ENCODE peak calls at places on chromosomes 12 and 14, in six cellular contexts. B is NCI-H510A; V is activated CD4-positive, alpha-beta T cell treated with anti-CD3 and anti-CD28 coated beads, Interleukin-2, amount 10 ng/mL, durations not matched to agents 7 days and 5 days; Q is T-helper 17 cell; D is dorsolateral prefrontal cortex; Y is NCI-H1436 treated with DMSO at 0.1 percent for 48 hours. P is an unnamed sample.

GRCh38 chr12:67764946-67765619 is 116.5 kb downstream of the DYRK2 start:
- DNase-seq in B (no peak), V (no peak), Q (no peak), D (no peak), Y (no peak), P (no peak)

GRCh38 chr12:29521951-29522350 is 24.5 kb upstream of the OVCH1 start:
- DNase-seq in B (no peak), V (no peak), Q (no peak), D (no peak), Y (no peak), P (no peak)

GRCh38 chr12:81255947-81256346 is 178.1 kb downstream of the ACSS3 start:
- DNase-seq in B (no peak), V (no peak), Q (no peak), D (no peak), Y (no peak), P (no peak)

GRCh38 chr12:9039397-9039977 is 50.1 kb downstream of the KLRG1 start:
- DNase-seq in B (no peak), V (peak; percentile 47), Q (no peak), D (no peak), Y (no peak), P (no peak)

GRCh38 chr12:57533108-57533507 is 10.5 kb downstream of the MBD6 start:
- DNase-seq in B (no peak), V (no peak), Q (no peak), D (no peak), Y (no peak), P (no peak)

GRCh38 chr12:13745100-13745678 is 236.2 kb downstream of the GRIN2B start:
- DNase-seq in B (no peak), V (no peak), Q (no peak), D (no peak), Y (no peak), P (no peak)

GRCh38 chr14:38839743-38840375 is 263.2 kb downstream of the SEC23A start:
- DNase-seq in B (no peak), V (no peak), Q (no peak), D (no peak), Y (no peak), P (no peak)

GRCh38 chr12:75738486-75738885 is 227.1 kb upstream of the KRR1 start:
- DNase-seq in B (no peak), V (no peak), Q (no peak), D (no peak), Y (no peak), P (no peak)

GRCh38 chr14:24310666-24311604 is at the start of gene LTB4R:
- DNase-seq in B (no peak), V (peak; percentile 62), Q (peak; percentile 62), D (peak; percentile 52), Y (no peak), P (no peak)

GRCh38 chr14:50242566-50243288 is 11.3 kb upstream of the SOS2 start:
- DNase-seq in B (no peak), V (no peak), Q (no peak), D (no peak), Y (no peak), P (no peak)

GRCh38 chr14:105537580-105538474 is 11.4 kb downstream of the TMEM121 start:
- DNase-seq in B (no peak), V (peak; percentile 68), Q (peak; percentile 68), D (peak; percentile 48), Y (no peak), P (peak; percentile 7)

P was measured in iPS DF 6.9.